ENCODE peak calls at places on chromosomes 4 and X, in seven cellular contexts. L, B, W, X, S, V and J are unnamed samples.

GRCh38 chr4:127810551-127810950 is 28.4 kb downstream of the HSPA4L start:
- DNase-seq in L (no peak), B (no peak), W (no peak), X (no peak), S (no peak), V (no peak), J (no peak)

GRCh38 chrX:29231800-29232199 is 644.6 kb downstream of the IL1RAPL1 start:
- DNase-seq in L (no peak), B (peak; percentile 35), W (no peak), X (no peak), S (no peak), V (peak; percentile 2), J (no peak)

GRCh38 chrX:40260123-40260751 is 162.5 kb upstream of the BCOR start:
- DNase-seq in L (no peak), B (peak; percentile 55), W (no peak), X (no peak), S (no peak), V (no peak), J (no peak)

GRCh38 chrX:50697691-50698090 is 116.3 kb downstream of the SHROOM4 start:
- DNase-seq in L (no peak), B (peak; percentile 80), W (no peak), X (no peak), S (no peak), V (peak; percentile 78), J (no peak)

GRCh38 chr4:100913685-100914084 is 395.9 kb upstream of the EMCN start:
- DNase-seq in L (no peak), B (no peak), W (no peak), X (no peak), S (peak; percentile 29), V (no peak), J (no peak)

GRCh38 chr4:104330125-104330524 is 164.6 kb downstream of the CXXC4 start:
- DNase-seq in L (no peak), B (no peak), W (no peak), X (no peak), S (no peak), V (no peak), J (no peak)

GRCh38 chrX:28552322-28552721 is 34.9 kb upstream of the IL1RAPL1 start:
- DNase-seq in L (no peak), B (peak; percentile 8), W (no peak), X (no peak), S (no peak), V (peak; percentile 29), J (no peak)

GRCh38 chrX:47802589-47802988 is 34.1 kb upstream of the ZNF81 start:
- DNase-seq in L (no peak), B (peak; percentile 10), W (no peak), X (no peak), S (no peak), V (peak; percentile 34), J (no peak)

GRCh38 chr4:75672461-75673026 is 667 bp downstream of the G3BP2 start:
- DNase-seq in L (peak; percentile 76), B (peak; percentile 52), W (peak; percentile 68), X (peak; percentile 62), S (peak; percentile 83), V (peak; percentile 29), J (peak; percentile 71)

GRCh38 chrX:120309873-120310730 is 1.2 kb downstream of the TMEM255A start:
- DNase-seq in L (no peak), B (no peak), W (no peak), X (peak; percentile 2), S (no peak), V (no peak), J (no peak)

GRCh38 chrX:122439836-122440235 is 744.2 kb upstream of the GRIA3 start:
- DNase-seq in L (no peak), B (no peak), W (no peak), X (no peak), S (no peak), V (no peak), J (no peak)

GRCh38 chrX:122440832-122441231 is 743.2 kb upstream of the GRIA3 start:
- DNase-seq in L (no peak), B (no peak), W (no peak), X (no peak), S (no peak), V (no peak), J (no peak)

GRCh38 chrX:122441451-122441850 is 742.6 kb upstream of the GRIA3 start:
- DNase-seq in L (no peak), B (no peak), W (no peak), X (no peak), S (no peak), V (no peak), J (no peak)
- TF ChIP-seq CTCF in L (no peak), B (no peak), W (no peak), X (no peak), S (no peak), V (no peak), J (no peak)

DNA sequence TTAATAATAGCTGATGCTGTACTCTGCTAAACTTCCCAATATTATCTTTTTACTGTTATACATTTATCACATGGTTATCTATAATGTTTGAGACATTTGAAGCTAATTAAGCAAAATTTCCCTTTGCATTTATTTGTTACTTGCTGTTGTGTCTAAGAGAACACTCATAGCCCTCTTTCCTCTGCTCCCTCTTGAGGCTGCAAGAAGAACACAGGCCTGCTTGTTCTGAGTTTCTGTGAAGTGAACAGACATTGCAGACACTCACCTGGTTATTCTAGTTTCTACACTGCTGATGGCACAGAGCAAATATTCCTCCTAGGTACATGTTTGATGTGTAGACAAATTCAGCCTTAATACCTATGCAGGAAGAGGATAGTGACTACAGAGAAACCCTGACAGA is 367.8 kb downstream of the GASK1B start:
- DNase-seq in L (no peak), B (peak; percentile 19), W (no peak), X (no peak), S (no peak), V (peak; percentile 32), J (no peak)
- TF ChIP-seq CTCF in L (peak; percentile 63), B (peak; percentile 42), W (no peak), X (no peak), S (peak; percentile 30), V (peak; percentile 37), J (no peak)

GRCh38 chr4:159386620-159387019 is 283.7 kb downstream of the RAPGEF2 start:
- DNase-seq in L (no peak), B (no peak), W (no peak), X (no peak), S (no peak), V (no peak), J (no peak)

GRCh38 chr4:159382875-159383568 is 280.1 kb downstream of the RAPGEF2 start:
- DNase-seq in L (no peak), B (peak; percentile 25), W (no peak), X (no peak), S (no peak), V (no peak), J (no peak)

GRCh38 chr4:159383569-159383934 is 280.7 kb downstream of the RAPGEF2 start:
- DNase-seq in L (no peak), B (no peak), W (no peak), X (no peak), S (no peak), V (no peak), J (no peak)

GRCh38 chr4:159384017-159384416 is 281.1 kb downstream of the RAPGEF2 start:
- DNase-seq in L (no peak), B (no peak), W (no peak), X (no peak), S (no peak), V (no peak), J (no peak)

DNA sequence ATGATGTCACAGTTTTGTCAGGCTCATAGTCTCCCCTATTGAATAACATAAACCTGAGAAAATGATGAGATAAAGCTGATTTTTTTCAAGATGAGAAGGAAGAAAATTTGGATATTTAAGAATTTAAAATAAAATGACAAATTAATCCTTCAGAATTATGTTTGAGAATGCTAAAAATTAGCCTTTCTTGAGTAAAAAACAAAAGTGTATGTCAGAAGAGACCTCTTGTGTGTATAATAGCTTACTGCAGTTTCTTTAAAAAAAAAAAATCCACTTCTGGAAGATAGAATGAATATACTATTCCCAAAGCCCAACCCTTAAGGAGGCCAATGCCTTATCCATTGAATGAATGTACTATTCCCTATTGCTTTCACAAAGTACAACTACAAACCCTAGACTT is 281.7 kb downstream of the RAPGEF2 start:
- DNase-seq in L (no peak), B (no peak), W (no peak), X (no peak), S (no peak), V (no peak), J (no peak)
- TF ChIP-seq CTCF in L (peak; percentile 41), B (peak; percentile 24), W (peak; percentile 18), X (no peak), S (no peak), V (no peak), J (no peak)

GRCh38 chr4:151049430-151049884 is 34.4 kb upstream of the LRBA start:
- DNase-seq in L (no peak), B (no peak), W (no peak), X (no peak), S (no peak), V (no peak), J (no peak)

GRCh38 chr4:151048913-151049312 is 33.8 kb upstream of the LRBA start:
- DNase-seq in L (no peak), B (no peak), W (no peak), X (no peak), S (no peak), V (no peak), J (no peak)

GRCh38 chr4:151046609-151047008 is 31.5 kb upstream of the LRBA start:
- DNase-seq in L (no peak), B (no peak), W (no peak), X (no peak), S (no peak), V (no peak), J (no peak)

GRCh38 chr4:151043803-151044535 is 28.9 kb upstream of the LRBA start:
- DNase-seq in L (no peak), B (no peak), W (no peak), X (no peak), S (no peak), V (peak; percentile 10), J (no peak)

GRCh38 chr4:151045907-151046306 is 30.8 kb upstream of the LRBA start:
- DNase-seq in L (no peak), B (no peak), W (no peak), X (peak; percentile 18), S (no peak), V (no peak), J (no peak)
- TF ChIP-seq CTCF in L (no peak), B (no peak), W (no peak), X (no peak), S (no peak), V (peak; percentile 10), J (no peak)

GRCh38 chrX:23901065-23901464 is 6.7 kb downstream of the APOO start:
- DNase-seq in L (no peak), B (peak; percentile 88), W (no peak), X (peak; percentile 17), S (no peak), V (peak; percentile 96), J (no peak)
- TF ChIP-seq CTCF in L (no peak), B (no peak), W (no peak), X (no peak), S (no peak), V (no peak), J (no peak)

DNA sequence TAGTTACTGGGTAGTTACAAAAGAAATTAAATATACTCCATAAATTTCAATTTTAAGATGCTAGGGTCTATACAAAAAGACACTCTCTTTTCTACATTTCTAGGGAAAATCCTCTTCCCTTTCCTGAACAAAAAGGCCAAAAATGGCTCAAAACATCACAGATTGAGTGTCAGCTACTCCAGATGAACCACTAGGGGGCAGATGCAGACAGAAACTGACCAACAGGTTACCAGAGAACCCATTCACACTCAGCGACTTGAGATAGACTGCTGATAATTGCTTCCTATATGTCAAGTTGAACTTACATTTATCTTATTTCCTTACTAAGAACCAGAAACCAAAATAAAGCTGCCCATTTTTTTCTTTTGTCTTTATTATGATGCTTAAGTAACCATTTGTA is 83.4 kb upstream of the MID1IP1 start:
- DNase-seq in L (no peak), B (peak; percentile 22), W (no peak), X (peak; percentile 10), S (no peak), V (peak; percentile 10), J (no peak)
- TF ChIP-seq CTCF in L (peak; percentile 71), B (peak; percentile 52), W (peak; percentile 49), X (no peak), S (peak; percentile 50), V (peak; percentile 41), J (peak; percentile 33)